ENCODE peak calls at places on chromosomes 1 and 21, in four cellular contexts. I is AG10803, U is BE2C, H is fibroblast of villous mesenchyme. K is an unnamed sample.

GRCh38 chr1:94550800-94551241 is 9.3 kb upstream of the F3 start:
- DNase-seq in I (no peak), H (peak; percentile 99), U (peak; percentile 10), K (no peak)

GRCh38 chr21:44958471-44959191 is 18.8 kb downstream of the SLX9 start:
- DNase-seq in U (no peak), H (peak; percentile 97), I (peak; percentile 84), K (peak; percentile 80)

GRCh38 chr1:229209816-229210215 is 61.1 kb upstream of the RAB4A start:
- DNase-seq in U (no peak), I (peak; percentile 16), H (peak; percentile 99), K (no peak)

GRCh38 chr1:180515857-180516388 is 13.5 kb upstream of the ACBD6 start:
- DNase-seq in H (peak; percentile 83), I (peak; percentile 80), U (peak; percentile 74), K (no peak)

GRCh38 chr1:94821636-94822305 is 1.6 kb downstream of the SLC44A3 start:
- DNase-seq in H (no peak), I (no peak), U (peak; percentile 20), K (no peak)

GRCh38 chr21:18877932-18878331 is 474.3 kb upstream of the TMPRSS15 start:
- DNase-seq in H (no peak), I (no peak), U (no peak), K (no peak)

GRCh38 chr1:1841575-1841991 is 49.3 kb downstream of the GNB1 start:
- DNase-seq in U (no peak), I (peak; percentile 66), H (peak; percentile 83), K (no peak)

GRCh38 chr1:169142129-169142528 is 35.6 kb downstream of the ATP1B1 start:
- DNase-seq in H (no peak), I (no peak), U (no peak), K (no peak)

GRCh38 chr1:218371927-218372672 is 27.0 kb downstream of the TGFB2 start:
- DNase-seq in I (peak; percentile 91), U (no peak), H (peak; percentile 86), K (no peak)

GRCh38 chr1:206748348-206749034 is 22.1 kb upstream of the IL19 start:
- DNase-seq in U (no peak), I (no peak), H (peak; percentile 9), K (no peak)

GRCh38 chr1:223887724-223888428 is 42.1 kb upstream of the TP53BP2 start:
- DNase-seq in H (peak; percentile 93), U (no peak), I (peak; percentile 90), K (peak; percentile 28)

GRCh38 chr1:235648954-235649721 is 446 bp downstream of the GNG4 start:
- DNase-seq in I (peak; percentile 52), U (peak; percentile 55), H (peak; percentile 69), K (peak; percentile 60)

GRCh38 chr21:31406510-31406909 is 62.4 kb upstream of the TIAM1 start:
- DNase-seq in H (no peak), I (no peak), U (no peak), K (no peak)

GRCh38 chr1:189438808-189439207 is 1038.9 kb downstream of the BRINP3 start:
- DNase-seq in I (no peak), U (no peak), H (no peak), K (no peak)

GRCh38 chr1:159076753-159077656 is at the start of gene AIM2:
- DNase-seq in H (peak; percentile 70), U (no peak), I (peak; percentile 52), K (no peak)

GRCh38 chr21:35206141-35207125 is 157.3 kb upstream of the RUNX1 start:
- DNase-seq in H (no peak), I (no peak), U (no peak), K (no peak)

GRCh38 chr1:160006312-160006940 is 25.4 kb downstream of the PIGM start:
- DNase-seq in H (peak; percentile 62), I (peak; percentile 64), U (peak; percentile 79), K (peak; percentile 78)

GRCh38 chr1:21605964-21606705 is 63.0 kb downstream of the RAP1GAP start:
- DNase-seq in U (no peak), H (no peak), I (no peak), K (no peak)

GRCh38 chr1:61287014-61287413 is 204.7 kb downstream of the NFIA start:
- DNase-seq in I (peak; percentile 37), H (no peak), U (no peak), K (no peak)

GRCh38 chr1:42035205-42035829 is 116.6 kb upstream of the HIVEP3 start:
- DNase-seq in H (peak; percentile 55), I (peak; percentile 47), U (peak; percentile 52), K (peak; percentile 77)

GRCh38 chr1:92808353-92808752 is 23.4 kb upstream of the EVI5 start:
- DNase-seq in H (no peak), U (no peak), I (no peak), K (no peak)

GRCh38 chr1:18703041-18703621 is 72.5 kb downstream of the PAX7 start:
- DNase-seq in U (no peak), I (no peak), H (no peak), K (no peak)

GRCh38 chr1:28830814-28831213 is 18.8 kb downstream of the OPRD1 start:
- DNase-seq in U (peak; percentile 92), I (no peak), H (no peak), K (no peak)

GRCh38 chr1:206905295-206906164 is 8.3 kb downstream of the IL24 start:
- DNase-seq in U (no peak), H (peak; percentile 81), I (peak; percentile 96), K (no peak)

GRCh38 chr1:153773004-153773921 is 1.9 kb upstream of the SLC27A3 start:
- DNase-seq in H (no peak), I (no peak), U (no peak), K (no peak)
- H3K4me3 ChIP-seq in H (no peak overlapping the region), I (no peak overlapping the region), U (no peak overlapping the region), K (no peak overlapping the region)

GRCh38 chr1:83516369-83516768 is 482.6 kb downstream of the TTLL7 start:
- DNase-seq in U (no peak), H (peak; percentile 18), I (peak; percentile 83), K (no peak)

GRCh38 chr1:83520797-83521196 is 478.1 kb downstream of the TTLL7 start:
- DNase-seq in H (no peak), U (no peak), I (no peak), K (no peak)

GRCh38 chr1:83511327-83511726 is 487.6 kb downstream of the TTLL7 start:
- DNase-seq in U (no peak), H (no peak), I (no peak), K (no peak)

GRCh38 chr1:83512371-83513004 is 486.4 kb downstream of the TTLL7 start:
- DNase-seq in I (no peak), U (no peak), H (peak; percentile 13), K (no peak)

GRCh38 chr1:83515566-83516169 is 483.3 kb downstream of the TTLL7 start:
- DNase-seq in I (no peak), H (no peak), U (no peak), K (no peak)
- TF ChIP-seq CTCF in I (no peak), H (no peak), U (no peak), K (no peak)

DNA sequence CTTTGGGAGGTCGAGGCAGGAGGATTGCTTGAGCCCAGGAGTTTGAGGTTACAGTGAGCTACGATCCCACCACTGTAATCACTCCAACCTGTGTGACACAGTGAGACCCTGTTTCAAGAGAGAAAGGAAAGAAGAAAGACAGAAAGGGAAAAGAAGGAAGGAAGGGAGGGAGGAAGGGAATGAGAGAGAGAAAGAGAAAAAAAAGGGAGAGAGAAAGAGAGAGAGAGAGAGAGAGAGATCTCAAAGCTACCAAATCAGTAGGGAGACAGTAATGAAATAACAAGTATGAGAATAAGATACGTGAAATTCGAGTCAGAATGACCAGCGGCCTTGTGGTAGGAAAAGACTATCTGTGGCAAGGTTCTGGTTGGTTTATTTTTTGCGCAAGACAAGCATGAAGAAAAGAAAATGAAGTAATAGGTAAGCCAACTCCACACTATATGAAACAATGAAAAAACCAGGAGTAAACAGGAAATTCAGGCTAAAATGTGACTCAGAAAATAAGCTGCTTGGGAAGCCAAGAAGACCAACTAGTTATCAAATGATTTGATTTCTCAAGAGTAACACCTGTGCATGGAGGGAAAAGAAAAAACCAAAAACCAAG is 8.9 kb downstream of the MTF1 start:
- DNase-seq in I (no peak), H (peak; percentile 25), U (no peak), K (no peak)
- H3K4me3 ChIP-seq in I (no peak overlapping the region), H (no peak overlapping the region), U (no peak overlapping the region), K (no peak overlapping the region)

GRCh38 chr1:200233393-200233792 is 176.4 kb downstream of the ZNF281 start:
- DNase-seq in H (peak; percentile 33), I (peak; percentile 83), U (no peak), K (no peak)
- TF ChIP-seq CTCF in H (no peak), I (no peak), U (no peak), K (no peak)

GRCh38 chr21:15051652-15052554 is 12.9 kb downstream of the NRIP1 start:
- DNase-seq in H (peak; percentile 78), U (no peak), I (no peak), K (no peak)
- H3K4me3 ChIP-seq in H (peak overlapping the region; percentile 21), U (no peak overlapping the region), I (no peak overlapping the region), K (no peak overlapping the region)

GRCh38 chr1:150234647-150235435 is 1.1 kb downstream of the ANP32E start:
- DNase-seq in U (peak; percentile 67), I (peak; percentile 62), H (peak; percentile 72), K (peak; percentile 91)

GRCh38 chr1:150235436-150235851 is 468 bp downstream of the ANP32E start:
- DNase-seq in U (no peak), I (no peak), H (peak; percentile 7), K (no peak)

GRCh38 chr1:150235852-150236613 is at the start of gene ANP32E:
- DNase-seq in H (peak; percentile 99), I (peak; percentile 100), U (peak; percentile 96), K (peak; percentile 92)

GRCh38 chr1:150237746-150238145 is 1.8 kb upstream of the ANP32E start:
- DNase-seq in H (no peak), U (no peak), I (no peak), K (peak; percentile 39)

GRCh38 chr1:150236614-150236934 is 662 bp upstream of the ANP32E start:
- DNase-seq in U (no peak), H (no peak), I (no peak), K (no peak)
- TF ChIP-seq CTCF in U (no peak), H (no peak), I (no peak), K (no peak)

DNA sequence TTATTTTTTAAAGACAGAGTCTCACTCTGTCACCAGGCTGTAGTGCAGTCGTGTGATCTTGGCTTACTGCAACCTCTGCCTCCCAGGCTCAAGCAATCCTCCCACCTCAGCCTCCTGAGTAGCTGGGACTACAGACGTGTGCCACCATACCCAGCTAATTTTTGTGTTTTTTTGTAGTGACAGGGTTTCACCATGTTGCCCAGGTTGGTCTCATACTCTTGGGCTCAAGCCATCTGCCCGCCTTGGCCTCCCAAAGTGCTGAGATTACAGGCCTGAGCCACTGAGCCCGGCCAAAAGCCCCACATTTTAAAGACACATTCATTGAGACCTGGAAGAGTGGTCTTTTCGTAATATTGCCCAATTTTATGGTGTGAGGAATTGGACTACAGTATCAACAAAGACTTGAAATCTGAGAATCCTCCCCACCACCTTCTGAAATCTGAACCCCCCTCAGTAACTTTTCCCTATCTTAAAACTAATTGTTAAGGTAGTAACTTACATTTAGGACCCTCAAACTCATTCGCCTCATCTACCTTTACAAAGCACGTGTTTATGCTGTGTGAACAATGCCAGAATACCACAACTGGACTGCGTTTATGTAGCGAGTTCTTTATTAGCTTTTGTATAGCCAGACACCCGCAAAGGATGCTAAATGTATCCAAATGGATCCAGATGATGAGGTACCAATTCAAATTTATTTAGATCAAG is 2.7 kb downstream of the ERRFI1 start:
- DNase-seq in H (peak; percentile 23), U (no peak), I (no peak), K (no peak)
- H3K4me3 ChIP-seq in H (peak overlapping the region; percentile 98), U (no peak overlapping the region), I (no peak overlapping the region), K (peak overlapping the region; percentile 76)

K was measured in right lobe of liver.